ENCODE peak calls at places on chromosomes 6 and 20, in nine cellular contexts. H, L, C, T, B, N, V, Z and W are unnamed samples.

GRCh38 chr20:63941282-63942060 is 14.7 kb downstream of the UCKL1 start:
- DNase-seq in H (peak; percentile 18), L (no peak), C (no peak), T (no peak), B (no peak), N (no peak), V (peak; percentile 60), Z (no peak), W (peak; percentile 54)

GRCh38 chr6:68677119-68677518 is 42.0 kb downstream of the ADGRB3 start:
- DNase-seq in H (no peak), L (no peak), C (no peak), T (no peak), B (no peak), N (no peak), V (no peak), Z (no peak), W (no peak)

GRCh38 chr6:121510568-121511177 is 75.2 kb downstream of the GJA1 start:
- DNase-seq in H (no peak), L (no peak), C (no peak), T (no peak), B (no peak), N (no peak), V (no peak), Z (no peak), W (peak; percentile 55)

GRCh38 chr20:56588996-56589395 is 40.1 kb upstream of the TFAP2C start:
- DNase-seq in H (no peak), L (no peak), C (no peak), T (no peak), B (no peak), N (no peak), V (no peak), Z (no peak), W (peak; percentile 28)

GRCh38 chr6:121365499-121366183 is 31.4 kb upstream of the TBC1D32 start:
- DNase-seq in H (no peak), L (no peak), C (no peak), T (no peak), B (no peak), N (no peak), V (no peak), Z (no peak), W (no peak)

GRCh38 chr6:127879685-127880084 is 21.2 kb downstream of the THEMIS start:
- DNase-seq in H (no peak), L (peak; percentile 40), C (peak; percentile 54), T (no peak), B (no peak), N (peak; percentile 27), V (no peak), Z (no peak), W (no peak)

GRCh38 chr6:156917213-156917612 is 140.0 kb downstream of the ARID1B start:
- DNase-seq in H (no peak), L (no peak), C (peak; percentile 61), T (no peak), B (no peak), N (no peak), V (no peak), Z (no peak), W (no peak)

GRCh38 chr6:126118934-126119333 is 132.6 kb downstream of the TRMT11 start:
- DNase-seq in H (no peak), L (no peak), C (peak; percentile 12), T (no peak), B (no peak), N (no peak), V (no peak), Z (peak; percentile 34), W (peak; percentile 24)

GRCh38 chr20:9323622-9324021 is 190.8 kb upstream of the LAMP5 start:
- DNase-seq in H (peak; percentile 5), L (no peak), C (peak; percentile 41), T (no peak), B (no peak), N (no peak), V (no peak), Z (no peak), W (peak; percentile 39)